ENCODE peak calls at places on chromosomes 3 and 15, in seven cellular contexts. One of them, this sample, is unnamed.

GRCh38 chr3:95705786-95706418 is 1108.5 kb upstream of the EPHA6 start:
- DNase-seq in substantia nigra: no peak
- DNase-seq in WERI-Rb-1: no peak
- DNase-seq in HepG2: peak
- DNase-seq in spleen: no peak
- DNase-seq in GM23248: no peak
- DNase-seq in stomach: no peak
- DNase-seq in this sample: no peak

GRCh38 chr3:181317521-181317920 is 328.0 kb upstream of the DNAJC19 start:
- DNase-seq in substantia nigra: no peak
- DNase-seq in HepG2: no peak
- DNase-seq in stomach: no peak
- DNase-seq in spleen: no peak
- DNase-seq in WERI-Rb-1: peak
- DNase-seq in GM23248: no peak
- DNase-seq in this sample: no peak

GRCh38 chr3:179189764-179190163 is 41.6 kb downstream of the PIK3CA start:
- DNase-seq in substantia nigra: no peak
- DNase-seq in WERI-Rb-1: no peak
- DNase-seq in stomach: no peak
- DNase-seq in GM23248: peak
- DNase-seq in spleen: no peak
- DNase-seq in HepG2: no peak
- DNase-seq in this sample: no peak

GRCh38 chr3:106261396-106261795 is 392.6 kb upstream of the CBLB start:
- DNase-seq in GM23248: peak
- DNase-seq in spleen: no peak
- DNase-seq in HepG2: no peak
- DNase-seq in stomach: no peak
- DNase-seq in substantia nigra: no peak
- DNase-seq in WERI-Rb-1: no peak
- DNase-seq in this sample: no peak

GRCh38 chr15:77915261-77915960 is 162.1 kb downstream of the TBC1D2B start:
- DNase-seq in spleen: peak
- DNase-seq in substantia nigra: no peak
- DNase-seq in GM23248: no peak
- DNase-seq in HepG2: no peak
- DNase-seq in WERI-Rb-1: no peak
- DNase-seq in stomach: no peak
- DNase-seq in this sample: no peak

GRCh38 chr3:150083653-150084037 is 113.0 kb upstream of the PFN2 start:
- DNase-seq in WERI-Rb-1: no peak
- DNase-seq in substantia nigra: no peak
- DNase-seq in stomach: no peak
- DNase-seq in spleen: no peak
- DNase-seq in HepG2: no peak
- DNase-seq in GM23248: peak
- DNase-seq in this sample: no peak

GRCh38 chr3:90044417-90044816 is 937.0 kb downstream of the EPHA3 start:
- DNase-seq in WERI-Rb-1: no peak
- DNase-seq in GM23248: no peak
- DNase-seq in substantia nigra: no peak
- DNase-seq in HepG2: no peak
- DNase-seq in stomach: no peak
- DNase-seq in spleen: no peak
- DNase-seq in this sample: no peak

GRCh38 chr15:60442763-60443162 is 36.2 kb downstream of the ICE2 start:
- DNase-seq in stomach: no peak
- DNase-seq in GM23248: peak
- DNase-seq in WERI-Rb-1: no peak
- DNase-seq in substantia nigra: no peak
- DNase-seq in spleen: no peak
- DNase-seq in HepG2: no peak
- DNase-seq in this sample: no peak

GRCh38 chr15:48109212-48109611 is 11.6 kb upstream of the SLC24A5 start:
- DNase-seq in GM23248: no peak
- DNase-seq in WERI-Rb-1: no peak
- DNase-seq in spleen: no peak
- DNase-seq in stomach: no peak
- DNase-seq in substantia nigra: no peak
- DNase-seq in HepG2: no peak
- DNase-seq in this sample: no peak

GRCh38 chr3:117754058-117754457 is 1044.5 kb downstream of the TUSC7 start:
- DNase-seq in substantia nigra: no peak
- DNase-seq in HepG2: no peak
- DNase-seq in GM23248: no peak
- DNase-seq in spleen: no peak
- DNase-seq in WERI-Rb-1: no peak
- DNase-seq in stomach: no peak
- DNase-seq in this sample: no peak

GRCh38 chr15:88258021-88258641 is 1.6 kb upstream of the NTRK3 start:
- DNase-seq in substantia nigra: peak
- DNase-seq in stomach: no peak
- DNase-seq in HepG2: peak
- DNase-seq in spleen: no peak
- DNase-seq in GM23248: peak
- DNase-seq in WERI-Rb-1: peak
- DNase-seq in this sample: peak

GRCh38 chr15:73927476-73928240 is 1.4 kb downstream of the LOXL1 start:
- DNase-seq in GM23248: peak
- DNase-seq in WERI-Rb-1: peak
- DNase-seq in spleen: peak
- DNase-seq in stomach: peak
- DNase-seq in HepG2: no peak
- DNase-seq in substantia nigra: no peak
- DNase-seq in this sample: no peak

GRCh38 chr3:138072816-138073215 is 42.6 kb downstream of the DZIP1L start:
- DNase-seq in stomach: no peak
- DNase-seq in substantia nigra: no peak
- DNase-seq in spleen: no peak
- DNase-seq in WERI-Rb-1: peak
- DNase-seq in GM23248: no peak
- DNase-seq in HepG2: no peak
- DNase-seq in this sample: no peak

GRCh38 chr15:83320404-83320803 is 35.9 kb upstream of the BNC1 start:
- DNase-seq in substantia nigra: no peak
- DNase-seq in HepG2: no peak
- DNase-seq in stomach: no peak
- DNase-seq in GM23248: peak
- DNase-seq in spleen: no peak
- DNase-seq in WERI-Rb-1: no peak
- DNase-seq in this sample: no peak

GRCh38 chr15:84840741-84841429 is 23.7 kb downstream of the ALPK3 start:
- DNase-seq in WERI-Rb-1: no peak
- DNase-seq in GM23248: peak
- DNase-seq in spleen: no peak
- DNase-seq in substantia nigra: no peak
- DNase-seq in stomach: peak
- DNase-seq in HepG2: peak
- DNase-seq in this sample: no peak

GRCh38 chr15:98384328-98385029 is 263.9 kb upstream of the IGF1R start:
- DNase-seq in stomach: no peak
- DNase-seq in GM23248: no peak
- DNase-seq in spleen: no peak
- DNase-seq in substantia nigra: no peak
- DNase-seq in WERI-Rb-1: no peak
- DNase-seq in HepG2: no peak
- DNase-seq in this sample: no peak

GRCh38 chr3:193572426-193572908 is 17.8 kb upstream of the ATP13A4 start:
- DNase-seq in HepG2: peak
- DNase-seq in WERI-Rb-1: peak
- DNase-seq in substantia nigra: peak
- DNase-seq in GM23248: peak
- DNase-seq in stomach: peak
- DNase-seq in spleen: no peak
- DNase-seq in this sample: peak

GRCh38 chr3:14329842-14330241 is 72.6 kb upstream of the SLC6A6 start:
- DNase-seq in WERI-Rb-1: no peak
- DNase-seq in GM23248: no peak
- DNase-seq in spleen: peak
- DNase-seq in stomach: no peak
- DNase-seq in HepG2: no peak
- DNase-seq in substantia nigra: no peak
- DNase-seq in this sample: no peak

DNA sequence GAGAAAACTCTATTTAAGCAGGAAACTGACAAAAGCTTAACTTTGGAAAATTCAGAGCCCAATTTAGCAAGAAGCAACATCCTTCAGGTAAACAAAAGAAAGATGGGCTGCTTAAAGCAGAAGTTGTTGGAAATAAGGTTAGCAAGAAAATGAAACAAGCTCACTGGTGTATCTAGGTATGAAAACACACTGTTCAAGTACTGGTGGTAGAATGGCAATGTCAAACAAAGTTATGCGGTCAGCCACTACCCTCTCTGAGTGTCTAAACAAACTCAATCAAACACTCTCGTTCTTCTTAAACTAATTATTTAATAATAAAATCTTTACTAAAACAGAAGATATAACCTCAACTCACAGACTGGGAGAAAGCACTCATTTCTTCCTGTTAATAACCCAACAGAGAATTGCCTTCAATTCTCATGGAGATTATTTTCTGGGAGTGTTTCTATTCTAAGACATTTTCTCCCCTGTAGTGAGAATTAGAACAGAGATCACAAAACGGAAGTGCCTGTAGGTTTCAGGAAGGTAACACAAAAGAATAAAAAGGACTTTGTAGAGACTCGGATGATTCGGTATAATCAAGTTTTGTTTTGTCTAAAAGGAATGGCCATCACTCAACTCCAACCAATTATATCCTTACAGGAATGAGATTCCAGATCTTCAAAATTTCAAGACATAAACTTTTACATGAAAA is 28.9 kb downstream of the PRICKLE2 start:
- DNase-seq in WERI-Rb-1: no peak
- DNase-seq in substantia nigra: no peak
- DNase-seq in HepG2: no peak
- DNase-seq in spleen: no peak
- DNase-seq in stomach: no peak
- DNase-seq in GM23248: no peak
- DNase-seq in this sample: no peak
- H3K27ac ChIP-seq in WERI-Rb-1: no peak
- H3K27ac ChIP-seq in substantia nigra: no peak
- H3K27ac ChIP-seq in HepG2: no peak
- H3K27ac ChIP-seq in spleen: no peak
- H3K27ac ChIP-seq in stomach: no peak
- H3K27ac ChIP-seq in GM23248: no peak
- H3K27ac ChIP-seq in this sample: no peak

GRCh38 chr3:159650751-159651150 is 337.9 kb upstream of the IL12A start:
- DNase-seq in HepG2: no peak
- DNase-seq in GM23248: no peak
- DNase-seq in stomach: no peak
- DNase-seq in spleen: no peak
- DNase-seq in WERI-Rb-1: no peak
- DNase-seq in substantia nigra: no peak
- DNase-seq in this sample: no peak
- H3K27ac ChIP-seq in HepG2: no peak
- H3K27ac ChIP-seq in GM23248: no peak
- H3K27ac ChIP-seq in stomach: no peak
- H3K27ac ChIP-seq in spleen: no peak
- H3K27ac ChIP-seq in WERI-Rb-1: no peak
- H3K27ac ChIP-seq in substantia nigra: no peak
- H3K27ac ChIP-seq in this sample: no peak

DNA sequence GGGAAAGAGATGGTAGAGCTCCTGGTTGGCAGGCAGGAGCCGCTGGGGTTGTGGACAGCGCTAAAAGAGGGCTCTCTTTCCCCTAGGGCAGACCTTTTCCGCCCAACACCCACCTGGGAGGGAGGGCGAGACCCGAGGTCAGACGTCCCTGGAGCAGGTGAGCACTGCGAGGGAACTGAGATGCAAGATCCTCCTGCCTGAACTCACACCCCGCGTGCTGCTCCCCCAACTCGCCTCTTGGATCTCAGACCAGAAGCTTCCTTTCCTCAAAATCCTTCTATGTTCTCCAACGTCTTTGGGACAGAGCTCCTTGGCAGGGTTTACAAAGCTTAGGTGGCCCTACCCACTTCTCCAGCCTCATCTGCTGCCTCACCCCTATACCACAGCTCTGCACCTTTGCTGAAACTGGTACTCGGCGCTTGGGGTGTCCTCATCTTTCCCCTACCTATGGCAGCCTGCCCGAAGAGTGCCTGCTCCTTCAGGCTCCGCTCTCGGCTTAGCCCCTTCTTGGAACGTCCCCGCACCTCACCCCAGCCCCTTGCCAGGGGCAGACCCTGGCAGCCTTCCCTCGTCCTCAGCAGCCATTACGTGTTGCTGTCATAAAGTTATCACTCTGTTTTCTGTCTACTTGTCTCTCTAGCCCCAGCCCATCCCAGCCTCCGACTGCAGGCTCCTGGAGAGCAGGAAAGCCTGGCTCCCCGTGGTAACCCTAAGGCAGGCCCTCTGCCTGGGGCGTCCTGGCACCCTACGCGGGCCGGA is 5.2 kb upstream of the BAHD1 start:
- DNase-seq in WERI-Rb-1: no peak
- DNase-seq in substantia nigra: no peak
- DNase-seq in stomach: no peak
- DNase-seq in GM23248: no peak
- DNase-seq in HepG2: no peak
- DNase-seq in spleen: no peak
- DNase-seq in this sample: no peak
- H3K27ac ChIP-seq in WERI-Rb-1: peak
- H3K27ac ChIP-seq in substantia nigra: no peak
- H3K27ac ChIP-seq in stomach: no peak
- H3K27ac ChIP-seq in GM23248: no peak
- H3K27ac ChIP-seq in HepG2: no peak
- H3K27ac ChIP-seq in spleen: no peak
- H3K27ac ChIP-seq in this sample: no peak

DNA sequence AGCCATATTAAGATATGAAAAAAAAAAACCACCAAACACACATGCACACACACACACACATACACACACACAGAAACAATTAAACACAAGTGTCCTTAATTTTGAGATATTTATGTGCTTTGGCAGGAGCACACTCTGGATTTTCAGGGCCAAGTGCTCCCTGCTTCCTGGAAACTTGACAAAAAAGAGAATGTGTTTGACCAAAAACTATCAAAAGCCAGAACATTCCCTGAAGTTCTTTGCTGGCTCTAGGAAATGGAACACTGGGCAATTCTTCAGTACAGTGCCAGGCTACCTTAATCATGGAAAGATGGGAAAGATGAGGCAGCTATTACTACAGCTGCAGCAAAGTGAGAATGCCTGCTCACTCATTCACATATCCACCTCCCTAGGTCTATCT is 44.6 kb downstream of the P3H2 start:
- DNase-seq in HepG2: no peak
- DNase-seq in substantia nigra: no peak
- DNase-seq in GM23248: peak
- DNase-seq in WERI-Rb-1: no peak
- DNase-seq in stomach: no peak
- DNase-seq in spleen: no peak
- DNase-seq in this sample: no peak
- H3K27ac ChIP-seq in HepG2: no peak
- H3K27ac ChIP-seq in substantia nigra: no peak
- H3K27ac ChIP-seq in GM23248: peak
- H3K27ac ChIP-seq in WERI-Rb-1: no peak
- H3K27ac ChIP-seq in stomach: peak
- H3K27ac ChIP-seq in spleen: no peak
- H3K27ac ChIP-seq in this sample: no peak

GRCh38 chr3:58058654-58059263 is 50.5 kb downstream of the FLNB start:
- DNase-seq in WERI-Rb-1: no peak
- DNase-seq in substantia nigra: no peak
- DNase-seq in spleen: no peak
- DNase-seq in HepG2: no peak
- DNase-seq in GM23248: peak
- DNase-seq in stomach: no peak
- DNase-seq in this sample: no peak
- H3K27ac ChIP-seq in WERI-Rb-1: no peak
- H3K27ac ChIP-seq in substantia nigra: no peak
- H3K27ac ChIP-seq in spleen: peak
- H3K27ac ChIP-seq in HepG2: peak
- H3K27ac ChIP-seq in GM23248: peak
- H3K27ac ChIP-seq in stomach: peak
- H3K27ac ChIP-seq in this sample: no peak

This sample was measured in neuronal stem cell.